ENCODE peak calls at places on chromosomes 4 and X, in four cellular contexts. Q, S, L and F are unnamed samples.

GRCh38 chr4:139740531-139741041 is 75.0 kb downstream of the MGST2 start:
- DNase-seq in Q (peak; percentile 63), S (peak; percentile 84), L (no peak), F (no peak)

GRCh38 chr4:89137695-89138094 is 26.4 kb downstream of the TIGD2 start:
- DNase-seq in Q (no peak), S (no peak), L (no peak), F (no peak)

GRCh38 chr4:113434247-113434587 is 327.3 kb downstream of the CAMK2D start:
- DNase-seq in Q (no peak), S (no peak), L (no peak), F (no peak)

GRCh38 chr4:26028793-26029511 is 114.9 kb downstream of the SMIM20 start:
- DNase-seq in Q (peak; percentile 81), S (peak; percentile 47), L (peak; percentile 72), F (no peak)

GRCh38 chrX:23819385-23820234 is 36.6 kb downstream of the SAT1 start:
- DNase-seq in Q (no peak), S (no peak), L (no peak), F (no peak)

GRCh38 chrX:65706041-65706828 is 38.8 kb downstream of the MSN start:
- DNase-seq in Q (no peak), S (peak; percentile 34), L (peak; percentile 55), F (no peak)

GRCh38 chrX:143634701-143635442 is 1.0 kb downstream of the SLITRK4 start:
- DNase-seq in Q (no peak), S (peak; percentile 20), L (no peak), F (no peak)

GRCh38 chrX:69127466-69127865 is 37.8 kb downstream of the PJA1 start:
- DNase-seq in Q (no peak), S (no peak), L (no peak), F (no peak)

GRCh38 chrX:47877327-47877726 is 40.6 kb downstream of the ZNF81 start:
- DNase-seq in Q (no peak), S (no peak), L (peak; percentile 18), F (no peak)

GRCh38 chr4:189600598-189601435 is 339.9 kb upstream of the FRG1 start:
- DNase-seq in Q (no peak), S (no peak), L (no peak), F (no peak)

GRCh38 chrX:138057883-138058282 is 492.0 kb downstream of the ZIC3 start:
- DNase-seq in Q (no peak), S (no peak), L (no peak), F (no peak)

GRCh38 chr4:47493238-47494123 is 8.4 kb downstream of the ATP10D start:
- DNase-seq in Q (no peak), S (no peak), L (no peak), F (no peak)
- H3K4me3 ChIP-seq in Q (no peak overlapping the region), S (no peak overlapping the region), L (no peak overlapping the region), F (no peak overlapping the region)

DNA sequence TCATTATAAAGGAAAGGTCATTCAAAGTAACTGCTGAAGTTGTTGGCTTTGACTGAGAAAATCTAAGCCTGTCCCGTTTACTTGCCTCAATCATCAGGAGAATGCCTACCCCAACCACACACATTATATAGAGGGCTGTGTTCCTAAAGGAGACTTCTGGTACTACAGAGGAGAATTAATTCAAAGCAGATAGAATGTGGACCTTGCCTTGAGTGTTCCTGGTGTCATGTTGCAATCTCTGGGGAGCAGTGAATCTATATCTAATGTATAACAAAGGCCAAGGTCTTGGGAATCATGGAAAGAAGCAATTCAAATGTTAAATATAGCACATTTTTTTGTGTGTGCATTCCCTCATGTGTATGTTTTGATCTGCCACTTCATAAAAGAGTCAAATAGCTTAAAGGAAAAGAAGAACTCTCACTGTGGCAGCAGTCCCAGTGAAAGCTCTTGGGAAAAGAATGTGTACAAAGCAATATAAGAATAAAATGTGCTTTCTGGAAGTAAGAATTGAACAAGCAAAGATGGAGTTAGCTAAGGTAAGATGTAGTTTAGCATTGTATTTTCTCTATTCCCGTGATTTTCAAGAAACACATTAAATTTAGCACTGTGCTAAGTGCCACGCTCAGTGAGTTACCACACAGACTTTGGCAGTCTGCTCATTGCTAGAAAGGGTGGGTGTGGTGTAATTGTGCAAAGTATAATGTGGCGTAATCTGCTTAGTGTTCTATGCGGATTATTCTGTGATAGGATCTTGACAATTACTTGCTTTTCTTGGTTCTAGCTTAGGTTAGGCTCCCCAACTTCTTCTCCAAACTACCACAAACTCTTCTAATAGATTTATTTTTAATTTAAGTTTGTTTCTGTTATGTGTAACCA is 13.7 kb downstream of the ADH6 start:
- DNase-seq in Q (peak; percentile 29), S (no peak), L (no peak), F (no peak)
- TF ChIP-seq CTCF in Q (no peak), S (no peak), L (no peak), F (no peak)

GRCh38 chrX:43878902-43879526 is 3.2 kb downstream of the MAOB start:
- DNase-seq in Q (peak; percentile 55), S (no peak), L (no peak), F (no peak)

GRCh38 chrX:43880439-43880838 is 1.8 kb downstream of the MAOB start:
- DNase-seq in Q (no peak), S (no peak), L (no peak), F (no peak)

GRCh38 chrX:43881410-43882293 is 598 bp downstream of the MAOB start:
- DNase-seq in Q (peak; percentile 46), S (peak; percentile 74), L (no peak), F (no peak)

GRCh38 chrX:43885617-43886016 is 3.4 kb upstream of the MAOB start:
- DNase-seq in Q (no peak), S (no peak), L (no peak), F (no peak)

DNA sequence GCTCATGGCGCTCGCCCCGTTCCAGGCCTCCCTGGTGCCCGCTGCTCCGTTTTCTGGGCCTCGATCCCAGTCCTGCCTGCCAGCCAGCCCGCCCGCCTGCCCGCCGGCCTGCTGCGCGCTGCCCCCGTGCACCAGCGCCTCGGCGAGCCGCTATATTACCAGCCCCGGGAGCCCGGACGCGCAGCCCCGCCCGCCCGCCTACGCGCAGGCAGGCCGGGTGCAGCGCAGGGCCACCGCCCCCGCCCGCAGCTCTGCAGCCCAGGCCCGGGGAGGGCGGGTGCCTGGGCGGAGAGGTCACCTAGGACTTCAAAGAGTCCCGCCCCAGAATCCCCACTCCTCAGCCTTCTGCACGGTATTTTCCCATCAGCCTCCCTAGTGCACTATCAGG is at the start of gene MAOB:
- DNase-seq in Q (peak; percentile 54), S (peak; percentile 55), L (no peak), F (no peak)
- H3K4me3 ChIP-seq in Q (peak within 1 kb of the TSS; percentile 57), S (peak within 1 kb of the TSS; percentile 55), L (no peak within 1 kb of the TSS), F (no peak within 1 kb of the TSS)

GRCh38 chrX:121581885-121582284 is 534.5 kb downstream of the GLUD2 start:
- DNase-seq in Q (no peak), S (no peak), L (no peak), F (no peak)

GRCh38 chrX:121579016-121579760 is 531.8 kb downstream of the GLUD2 start:
- DNase-seq in Q (no peak), S (peak; percentile 49), L (no peak), F (peak; percentile 2)
- TF ChIP-seq CTCF in Q (no peak), S (peak; percentile 40), L (peak; percentile 50), F (peak; percentile 36)

DNA sequence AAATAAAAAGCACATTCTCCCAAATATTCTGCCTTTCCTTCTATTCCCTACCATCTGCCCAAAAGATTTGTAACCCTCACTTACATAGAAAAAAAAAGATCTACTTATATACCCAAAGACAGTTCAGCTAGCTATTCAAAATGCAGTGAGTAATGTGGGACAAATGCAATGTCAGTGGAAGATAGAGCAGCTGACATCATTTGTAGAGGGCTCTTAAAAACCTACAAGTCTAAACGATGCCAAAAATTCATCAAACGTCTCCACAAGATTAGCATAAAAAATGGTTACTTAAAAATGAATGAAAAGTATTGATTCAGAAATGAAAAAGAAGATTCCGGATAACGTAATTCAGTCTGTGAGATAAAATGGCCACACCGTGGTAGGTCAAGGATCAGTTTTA is 96.5 kb downstream of the ASB9 start:
- DNase-seq in Q (no peak), S (no peak), L (no peak), F (no peak)
- H3K4me3 ChIP-seq in Q (no peak overlapping the region), S (no peak overlapping the region), L (no peak overlapping the region), F (no peak overlapping the region)

DNA sequence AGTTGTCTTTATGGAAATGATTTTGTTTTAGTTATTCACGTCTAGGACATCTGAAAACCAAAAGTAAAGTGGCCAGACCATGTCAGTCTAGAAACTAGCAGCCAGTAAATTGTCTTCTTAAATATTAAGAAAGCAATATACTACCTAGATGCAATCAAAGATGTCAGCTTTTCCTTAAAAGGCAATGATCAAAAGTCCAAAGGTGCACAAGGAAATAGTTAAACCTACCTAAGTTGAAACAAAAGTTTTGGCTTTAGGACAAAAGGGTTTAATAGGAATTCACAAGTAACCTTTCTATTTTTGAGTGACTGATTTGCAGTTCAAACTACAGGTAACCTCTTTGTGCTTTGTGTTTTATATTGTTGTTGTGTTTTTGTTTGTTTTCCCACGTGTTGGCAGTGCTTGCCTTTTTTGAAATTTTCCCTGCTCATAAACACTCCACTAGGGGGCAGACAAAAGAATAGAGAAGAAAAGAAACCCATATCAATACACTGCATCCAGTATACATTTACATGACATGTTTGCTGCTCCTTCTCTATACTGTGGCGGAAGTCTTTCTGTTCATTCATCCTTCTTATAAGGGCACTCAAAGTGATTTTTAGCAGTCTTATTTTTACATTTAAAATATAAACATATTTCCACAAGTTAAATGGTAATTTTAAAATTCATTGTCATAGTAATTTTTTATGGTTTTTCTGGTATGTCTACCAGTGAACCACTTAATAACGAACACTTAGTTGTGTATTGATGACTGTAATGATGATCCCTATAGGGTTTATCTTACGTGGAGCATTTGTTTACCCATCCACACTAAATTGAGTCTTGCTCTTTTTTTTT is 62.7 kb downstream of the GAB1 start:
- DNase-seq in Q (no peak), S (no peak), L (no peak), F (no peak)
- TF ChIP-seq CTCF in Q (peak; percentile 44), S (peak; percentile 55), L (peak; percentile 66), F (peak; percentile 63)

GRCh38 chrX:55072286-55072685 is 2.5 kb upstream of the PAGE2B start:
- DNase-seq in Q (no peak), S (no peak), L (no peak), F (no peak)

GRCh38 chrX:55074851-55075467 is at the start of gene PAGE2B:
- DNase-seq in Q (no peak), S (no peak), L (no peak), F (no peak)
- H3K4me3 ChIP-seq in Q (no peak within 1 kb of the TSS), S (no peak within 1 kb of the TSS), L (no peak within 1 kb of the TSS), F (no peak within 1 kb of the TSS)

GRCh38 chr4:28811025-28811424 is 1909.1 kb upstream of the PCDH7 start:
- DNase-seq in Q (no peak), S (no peak), L (no peak), F (no peak)
- TF ChIP-seq CTCF in Q (no peak), S (no peak), L (no peak), F (no peak)